ENCODE peak calls at places on chromosomes 16 and 17, in six cellular contexts. One of them, this sample, is unnamed.

GRCh38 chr16:7334801-7335560 is 2.3 kb downstream of the RBFOX1 start:
- DNase-seq in fibroblast of the aortic adventitia: no peak
- DNase-seq in heart right ventricle: no peak
- DNase-seq in stimulated activated CD4-positive, alpha-beta T cell treated with anti-CD3 and anti-CD28 coated beads, TNF-alpha, amount 100 ng/mL, for 1 hour: no peak
- DNase-seq in stimulated activated CD8-positive, alpha-beta memory T cell treated with anti-CD3 and anti-CD28 coated beads, Interleukin-4, amount 100 ng/mL, for 24 hours: no peak
- DNase-seq in brain microvascular endothelial cell: no peak
- DNase-seq in this sample: no peak

GRCh38 chr17:21174186-21174585 is 39.8 kb downstream of the TMEM11 start:
- DNase-seq in fibroblast of the aortic adventitia: no peak
- DNase-seq in heart right ventricle: no peak
- DNase-seq in stimulated activated CD4-positive, alpha-beta T cell treated with anti-CD3 and anti-CD28 coated beads, TNF-alpha, amount 100 ng/mL, for 1 hour: no peak
- DNase-seq in stimulated activated CD8-positive, alpha-beta memory T cell treated with anti-CD3 and anti-CD28 coated beads, Interleukin-4, amount 100 ng/mL, for 24 hours: no peak
- DNase-seq in brain microvascular endothelial cell: no peak
- DNase-seq in this sample: no peak

GRCh38 chr16:2015117-2015946 is 4.3 kb upstream of the NPW start:
- DNase-seq in fibroblast of the aortic adventitia: peak; percentile 65
- DNase-seq in heart right ventricle: no peak
- DNase-seq in stimulated activated CD4-positive, alpha-beta T cell treated with anti-CD3 and anti-CD28 coated beads, TNF-alpha, amount 100 ng/mL, for 1 hour: no peak
- DNase-seq in stimulated activated CD8-positive, alpha-beta memory T cell treated with anti-CD3 and anti-CD28 coated beads, Interleukin-4, amount 100 ng/mL, for 24 hours: no peak
- DNase-seq in brain microvascular endothelial cell: no peak
- DNase-seq in this sample: no peak

GRCh38 chr16:48999034-48999433 is 282.6 kb downstream of the CBLN1 start:
- DNase-seq in fibroblast of the aortic adventitia: no peak
- DNase-seq in heart right ventricle: no peak
- DNase-seq in stimulated activated CD4-positive, alpha-beta T cell treated with anti-CD3 and anti-CD28 coated beads, TNF-alpha, amount 100 ng/mL, for 1 hour: no peak
- DNase-seq in stimulated activated CD8-positive, alpha-beta memory T cell treated with anti-CD3 and anti-CD28 coated beads, Interleukin-4, amount 100 ng/mL, for 24 hours: no peak
- DNase-seq in brain microvascular endothelial cell: no peak
- DNase-seq in this sample: no peak

GRCh38 chr17:70144260-70144846 is 25.0 kb upstream of the KCNJ2 start:
- DNase-seq in fibroblast of the aortic adventitia: peak; percentile 73
- DNase-seq in heart right ventricle: no peak
- DNase-seq in stimulated activated CD4-positive, alpha-beta T cell treated with anti-CD3 and anti-CD28 coated beads, TNF-alpha, amount 100 ng/mL, for 1 hour: no peak
- DNase-seq in stimulated activated CD8-positive, alpha-beta memory T cell treated with anti-CD3 and anti-CD28 coated beads, Interleukin-4, amount 100 ng/mL, for 24 hours: no peak
- DNase-seq in brain microvascular endothelial cell: no peak
- DNase-seq in this sample: peak; percentile 9

GRCh38 chr17:78330570-78331224 is 29.2 kb downstream of the SOCS3 start:
- DNase-seq in fibroblast of the aortic adventitia: no peak
- DNase-seq in heart right ventricle: no peak
- DNase-seq in stimulated activated CD4-positive, alpha-beta T cell treated with anti-CD3 and anti-CD28 coated beads, TNF-alpha, amount 100 ng/mL, for 1 hour: no peak
- DNase-seq in stimulated activated CD8-positive, alpha-beta memory T cell treated with anti-CD3 and anti-CD28 coated beads, Interleukin-4, amount 100 ng/mL, for 24 hours: no peak
- DNase-seq in brain microvascular endothelial cell: no peak
- DNase-seq in this sample: no peak

GRCh38 chr17:18877104-18877503 is 19.2 kb downstream of the PRPSAP2 start:
- DNase-seq in fibroblast of the aortic adventitia: peak; percentile 42
- DNase-seq in heart right ventricle: no peak
- DNase-seq in stimulated activated CD4-positive, alpha-beta T cell treated with anti-CD3 and anti-CD28 coated beads, TNF-alpha, amount 100 ng/mL, for 1 hour: no peak
- DNase-seq in stimulated activated CD8-positive, alpha-beta memory T cell treated with anti-CD3 and anti-CD28 coated beads, Interleukin-4, amount 100 ng/mL, for 24 hours: no peak
- DNase-seq in brain microvascular endothelial cell: peak; percentile 19
- DNase-seq in this sample: peak; percentile 45

GRCh38 chr16:84603115-84603816 is 14.6 kb downstream of the COTL1 start:
- DNase-seq in fibroblast of the aortic adventitia: peak; percentile 98
- DNase-seq in heart right ventricle: peak; percentile 84
- DNase-seq in stimulated activated CD4-positive, alpha-beta T cell treated with anti-CD3 and anti-CD28 coated beads, TNF-alpha, amount 100 ng/mL, for 1 hour: no peak
- DNase-seq in stimulated activated CD8-positive, alpha-beta memory T cell treated with anti-CD3 and anti-CD28 coated beads, Interleukin-4, amount 100 ng/mL, for 24 hours: no peak
- DNase-seq in brain microvascular endothelial cell: peak; percentile 98
- DNase-seq in this sample: peak; percentile 95

GRCh38 chr17:8287651-8288335 is 677 bp upstream of the RANGRF start:
- DNase-seq in fibroblast of the aortic adventitia: no peak
- DNase-seq in heart right ventricle: no peak
- DNase-seq in stimulated activated CD4-positive, alpha-beta T cell treated with anti-CD3 and anti-CD28 coated beads, TNF-alpha, amount 100 ng/mL, for 1 hour: no peak
- DNase-seq in stimulated activated CD8-positive, alpha-beta memory T cell treated with anti-CD3 and anti-CD28 coated beads, Interleukin-4, amount 100 ng/mL, for 24 hours: no peak
- DNase-seq in brain microvascular endothelial cell: no peak
- DNase-seq in this sample: no peak

GRCh38 chr16:73171380-73171779 is 123.5 kb upstream of the ZFHX3 start:
- DNase-seq in fibroblast of the aortic adventitia: no peak
- DNase-seq in heart right ventricle: no peak
- DNase-seq in stimulated activated CD4-positive, alpha-beta T cell treated with anti-CD3 and anti-CD28 coated beads, TNF-alpha, amount 100 ng/mL, for 1 hour: no peak
- DNase-seq in stimulated activated CD8-positive, alpha-beta memory T cell treated with anti-CD3 and anti-CD28 coated beads, Interleukin-4, amount 100 ng/mL, for 24 hours: no peak
- DNase-seq in brain microvascular endothelial cell: no peak
- DNase-seq in this sample: no peak

GRCh38 chr17:61203765-61204164 is 195.9 kb upstream of the TBX2 start:
- DNase-seq in fibroblast of the aortic adventitia: no peak
- DNase-seq in heart right ventricle: no peak
- DNase-seq in stimulated activated CD4-positive, alpha-beta T cell treated with anti-CD3 and anti-CD28 coated beads, TNF-alpha, amount 100 ng/mL, for 1 hour: no peak
- DNase-seq in stimulated activated CD8-positive, alpha-beta memory T cell treated with anti-CD3 and anti-CD28 coated beads, Interleukin-4, amount 100 ng/mL, for 24 hours: no peak
- DNase-seq in brain microvascular endothelial cell: no peak
- DNase-seq in this sample: no peak

GRCh38 chr16:27508476-27508875 is 41.2 kb downstream of the GTF3C1 start:
- DNase-seq in fibroblast of the aortic adventitia: no peak
- DNase-seq in heart right ventricle: no peak
- DNase-seq in stimulated activated CD4-positive, alpha-beta T cell treated with anti-CD3 and anti-CD28 coated beads, TNF-alpha, amount 100 ng/mL, for 1 hour: no peak
- DNase-seq in stimulated activated CD8-positive, alpha-beta memory T cell treated with anti-CD3 and anti-CD28 coated beads, Interleukin-4, amount 100 ng/mL, for 24 hours: no peak
- DNase-seq in brain microvascular endothelial cell: no peak
- DNase-seq in this sample: no peak

GRCh38 chr16:88003316-88003715 is 52.1 kb downstream of the BANP start:
- DNase-seq in fibroblast of the aortic adventitia: no peak
- DNase-seq in heart right ventricle: no peak
- DNase-seq in stimulated activated CD4-positive, alpha-beta T cell treated with anti-CD3 and anti-CD28 coated beads, TNF-alpha, amount 100 ng/mL, for 1 hour: no peak
- DNase-seq in stimulated activated CD8-positive, alpha-beta memory T cell treated with anti-CD3 and anti-CD28 coated beads, Interleukin-4, amount 100 ng/mL, for 24 hours: no peak
- DNase-seq in brain microvascular endothelial cell: no peak
- DNase-seq in this sample: no peak

GRCh38 chr17:57938061-57938502 is 17.1 kb downstream of the CUEDC1 start:
- DNase-seq in fibroblast of the aortic adventitia: no peak
- DNase-seq in heart right ventricle: no peak
- DNase-seq in stimulated activated CD4-positive, alpha-beta T cell treated with anti-CD3 and anti-CD28 coated beads, TNF-alpha, amount 100 ng/mL, for 1 hour: no peak
- DNase-seq in stimulated activated CD8-positive, alpha-beta memory T cell treated with anti-CD3 and anti-CD28 coated beads, Interleukin-4, amount 100 ng/mL, for 24 hours: no peak
- DNase-seq in brain microvascular endothelial cell: no peak
- DNase-seq in this sample: no peak

GRCh38 chr17:54736573-54736972 is 164.1 kb upstream of the TOM1L1 start:
- DNase-seq in fibroblast of the aortic adventitia: no peak
- DNase-seq in heart right ventricle: no peak
- DNase-seq in stimulated activated CD4-positive, alpha-beta T cell treated with anti-CD3 and anti-CD28 coated beads, TNF-alpha, amount 100 ng/mL, for 1 hour: no peak
- DNase-seq in stimulated activated CD8-positive, alpha-beta memory T cell treated with anti-CD3 and anti-CD28 coated beads, Interleukin-4, amount 100 ng/mL, for 24 hours: no peak
- DNase-seq in brain microvascular endothelial cell: no peak
- DNase-seq in this sample: no peak

GRCh38 chr17:73657473-73658116 is 13.3 kb upstream of the SDK2 start:
- DNase-seq in fibroblast of the aortic adventitia: no peak
- DNase-seq in heart right ventricle: peak; percentile 63
- DNase-seq in stimulated activated CD4-positive, alpha-beta T cell treated with anti-CD3 and anti-CD28 coated beads, TNF-alpha, amount 100 ng/mL, for 1 hour: no peak
- DNase-seq in stimulated activated CD8-positive, alpha-beta memory T cell treated with anti-CD3 and anti-CD28 coated beads, Interleukin-4, amount 100 ng/mL, for 24 hours: no peak
- DNase-seq in brain microvascular endothelial cell: no peak
- DNase-seq in this sample: no peak

GRCh38 chr17:42016411-42016831 is 818 bp downstream of the DNAJC7 start:
- DNase-seq in fibroblast of the aortic adventitia: peak; percentile 45
- DNase-seq in heart right ventricle: no peak
- DNase-seq in stimulated activated CD4-positive, alpha-beta T cell treated with anti-CD3 and anti-CD28 coated beads, TNF-alpha, amount 100 ng/mL, for 1 hour: no peak
- DNase-seq in stimulated activated CD8-positive, alpha-beta memory T cell treated with anti-CD3 and anti-CD28 coated beads, Interleukin-4, amount 100 ng/mL, for 24 hours: no peak
- DNase-seq in brain microvascular endothelial cell: no peak
- DNase-seq in this sample: no peak

GRCh38 chr17:50163846-50164696 is 1.7 kb upstream of the SGCA start:
- DNase-seq in fibroblast of the aortic adventitia: no peak
- DNase-seq in heart right ventricle: peak; percentile 65
- DNase-seq in stimulated activated CD4-positive, alpha-beta T cell treated with anti-CD3 and anti-CD28 coated beads, TNF-alpha, amount 100 ng/mL, for 1 hour: no peak
- DNase-seq in stimulated activated CD8-positive, alpha-beta memory T cell treated with anti-CD3 and anti-CD28 coated beads, Interleukin-4, amount 100 ng/mL, for 24 hours: no peak
- DNase-seq in brain microvascular endothelial cell: no peak
- DNase-seq in this sample: no peak

GRCh38 chr16:69406780-69407331 is 17.6 kb upstream of the CYB5B start:
- DNase-seq in fibroblast of the aortic adventitia: no peak
- DNase-seq in heart right ventricle: no peak
- DNase-seq in stimulated activated CD4-positive, alpha-beta T cell treated with anti-CD3 and anti-CD28 coated beads, TNF-alpha, amount 100 ng/mL, for 1 hour: no peak
- DNase-seq in stimulated activated CD8-positive, alpha-beta memory T cell treated with anti-CD3 and anti-CD28 coated beads, Interleukin-4, amount 100 ng/mL, for 24 hours: no peak
- DNase-seq in brain microvascular endothelial cell: no peak
- DNase-seq in this sample: no peak

GRCh38 chr16:84933774-84934571 is 77.4 kb downstream of the ZDHHC7 start:
- DNase-seq in fibroblast of the aortic adventitia: peak; percentile 59
- DNase-seq in heart right ventricle: peak; percentile 86
- DNase-seq in stimulated activated CD4-positive, alpha-beta T cell treated with anti-CD3 and anti-CD28 coated beads, TNF-alpha, amount 100 ng/mL, for 1 hour: no peak
- DNase-seq in stimulated activated CD8-positive, alpha-beta memory T cell treated with anti-CD3 and anti-CD28 coated beads, Interleukin-4, amount 100 ng/mL, for 24 hours: no peak
- DNase-seq in brain microvascular endothelial cell: no peak
- DNase-seq in this sample: peak; percentile 52

GRCh38 chr17:67238976-67239375 is 6.0 kb downstream of the HELZ start:
- DNase-seq in fibroblast of the aortic adventitia: no peak
- DNase-seq in heart right ventricle: no peak
- DNase-seq in stimulated activated CD4-positive, alpha-beta T cell treated with anti-CD3 and anti-CD28 coated beads, TNF-alpha, amount 100 ng/mL, for 1 hour: no peak
- DNase-seq in stimulated activated CD8-positive, alpha-beta memory T cell treated with anti-CD3 and anti-CD28 coated beads, Interleukin-4, amount 100 ng/mL, for 24 hours: no peak
- DNase-seq in brain microvascular endothelial cell: no peak
- DNase-seq in this sample: no peak

GRCh38 chr16:55297910-55298175 is 26.2 kb upstream of the IRX6 start:
- DNase-seq in fibroblast of the aortic adventitia: peak; percentile 8
- DNase-seq in heart right ventricle: no peak
- DNase-seq in stimulated activated CD4-positive, alpha-beta T cell treated with anti-CD3 and anti-CD28 coated beads, TNF-alpha, amount 100 ng/mL, for 1 hour: no peak
- DNase-seq in stimulated activated CD8-positive, alpha-beta memory T cell treated with anti-CD3 and anti-CD28 coated beads, Interleukin-4, amount 100 ng/mL, for 24 hours: no peak
- DNase-seq in brain microvascular endothelial cell: peak; percentile 2
- DNase-seq in this sample: no peak

GRCh38 chr16:4800290-4801041 is 2.0 kb downstream of the ROGDI start:
- DNase-seq in fibroblast of the aortic adventitia: no peak
- DNase-seq in heart right ventricle: peak; percentile 69
- DNase-seq in stimulated activated CD4-positive, alpha-beta T cell treated with anti-CD3 and anti-CD28 coated beads, TNF-alpha, amount 100 ng/mL, for 1 hour: no peak
- DNase-seq in stimulated activated CD8-positive, alpha-beta memory T cell treated with anti-CD3 and anti-CD28 coated beads, Interleukin-4, amount 100 ng/mL, for 24 hours: no peak
- DNase-seq in brain microvascular endothelial cell: no peak
- DNase-seq in this sample: no peak

GRCh38 chr17:7208027-7208571 is 11.5 kb downstream of the DLG4 start:
- DNase-seq in fibroblast of the aortic adventitia: no peak
- DNase-seq in heart right ventricle: no peak
- DNase-seq in stimulated activated CD4-positive, alpha-beta T cell treated with anti-CD3 and anti-CD28 coated beads, TNF-alpha, amount 100 ng/mL, for 1 hour: no peak
- DNase-seq in stimulated activated CD8-positive, alpha-beta memory T cell treated with anti-CD3 and anti-CD28 coated beads, Interleukin-4, amount 100 ng/mL, for 24 hours: no peak
- DNase-seq in brain microvascular endothelial cell: no peak
- DNase-seq in this sample: no peak

GRCh38 chr16:19805459-19806160 is 79.0 kb downstream of the GPRC5B start:
- DNase-seq in fibroblast of the aortic adventitia: no peak
- DNase-seq in heart right ventricle: no peak
- DNase-seq in stimulated activated CD4-positive, alpha-beta T cell treated with anti-CD3 and anti-CD28 coated beads, TNF-alpha, amount 100 ng/mL, for 1 hour: no peak
- DNase-seq in stimulated activated CD8-positive, alpha-beta memory T cell treated with anti-CD3 and anti-CD28 coated beads, Interleukin-4, amount 100 ng/mL, for 24 hours: no peak
- DNase-seq in brain microvascular endothelial cell: no peak
- DNase-seq in this sample: no peak

GRCh38 chr17:49987290-49987585 is 7.8 kb downstream of the DLX3 start:
- DNase-seq in fibroblast of the aortic adventitia: no peak
- DNase-seq in heart right ventricle: no peak
- DNase-seq in stimulated activated CD4-positive, alpha-beta T cell treated with anti-CD3 and anti-CD28 coated beads, TNF-alpha, amount 100 ng/mL, for 1 hour: no peak
- DNase-seq in stimulated activated CD8-positive, alpha-beta memory T cell treated with anti-CD3 and anti-CD28 coated beads, Interleukin-4, amount 100 ng/mL, for 24 hours: no peak
- DNase-seq in brain microvascular endothelial cell: no peak
- DNase-seq in this sample: no peak

GRCh38 chr16:66418165-66418962 is 8.7 kb upstream of the BEAN1 start:
- DNase-seq in fibroblast of the aortic adventitia: no peak
- DNase-seq in heart right ventricle: no peak
- DNase-seq in stimulated activated CD4-positive, alpha-beta T cell treated with anti-CD3 and anti-CD28 coated beads, TNF-alpha, amount 100 ng/mL, for 1 hour: no peak
- DNase-seq in stimulated activated CD8-positive, alpha-beta memory T cell treated with anti-CD3 and anti-CD28 coated beads, Interleukin-4, amount 100 ng/mL, for 24 hours: no peak
- DNase-seq in brain microvascular endothelial cell: no peak
- DNase-seq in this sample: no peak

GRCh38 chr16:28538733-28539596 is at the start of gene NUPR1:
- DNase-seq in fibroblast of the aortic adventitia: peak; percentile 100
- DNase-seq in heart right ventricle: peak; percentile 88
- DNase-seq in stimulated activated CD4-positive, alpha-beta T cell treated with anti-CD3 and anti-CD28 coated beads, TNF-alpha, amount 100 ng/mL, for 1 hour: no peak
- DNase-seq in stimulated activated CD8-positive, alpha-beta memory T cell treated with anti-CD3 and anti-CD28 coated beads, Interleukin-4, amount 100 ng/mL, for 24 hours: no peak
- DNase-seq in brain microvascular endothelial cell: peak; percentile 72
- DNase-seq in this sample: peak; percentile 97

GRCh38 chr16:49592507-49593422 is 219.2 kb downstream of the C16orf78 start:
- DNase-seq in fibroblast of the aortic adventitia: peak; percentile 51
- DNase-seq in heart right ventricle: no peak
- DNase-seq in stimulated activated CD4-positive, alpha-beta T cell treated with anti-CD3 and anti-CD28 coated beads, TNF-alpha, amount 100 ng/mL, for 1 hour: peak; percentile 4
- DNase-seq in stimulated activated CD8-positive, alpha-beta memory T cell treated with anti-CD3 and anti-CD28 coated beads, Interleukin-4, amount 100 ng/mL, for 24 hours: no peak
- DNase-seq in brain microvascular endothelial cell: no peak
- DNase-seq in this sample: peak; percentile 66

GRCh38 chr17:4852504-4853075 is 19.4 kb downstream of the MINK1 start:
- DNase-seq in fibroblast of the aortic adventitia: peak; percentile 64
- DNase-seq in heart right ventricle: no peak
- DNase-seq in stimulated activated CD4-positive, alpha-beta T cell treated with anti-CD3 and anti-CD28 coated beads, TNF-alpha, amount 100 ng/mL, for 1 hour: no peak
- DNase-seq in stimulated activated CD8-positive, alpha-beta memory T cell treated with anti-CD3 and anti-CD28 coated beads, Interleukin-4, amount 100 ng/mL, for 24 hours: no peak
- DNase-seq in brain microvascular endothelial cell: peak; percentile 16
- DNase-seq in this sample: peak; percentile 76

GRCh38 chr17:83105512-83105911 is 26.1 kb downstream of the METRNL start:
- DNase-seq in fibroblast of the aortic adventitia: no peak
- DNase-seq in heart right ventricle: no peak
- DNase-seq in stimulated activated CD4-positive, alpha-beta T cell treated with anti-CD3 and anti-CD28 coated beads, TNF-alpha, amount 100 ng/mL, for 1 hour: no peak
- DNase-seq in stimulated activated CD8-positive, alpha-beta memory T cell treated with anti-CD3 and anti-CD28 coated beads, Interleukin-4, amount 100 ng/mL, for 24 hours: no peak
- DNase-seq in brain microvascular endothelial cell: no peak
- DNase-seq in this sample: no peak

GRCh38 chr17:79777166-79777843 is 643 bp upstream of the CBX2 start:
- DNase-seq in fibroblast of the aortic adventitia: peak; percentile 55
- DNase-seq in heart right ventricle: peak; percentile 78
- DNase-seq in stimulated activated CD4-positive, alpha-beta T cell treated with anti-CD3 and anti-CD28 coated beads, TNF-alpha, amount 100 ng/mL, for 1 hour: no peak
- DNase-seq in stimulated activated CD8-positive, alpha-beta memory T cell treated with anti-CD3 and anti-CD28 coated beads, Interleukin-4, amount 100 ng/mL, for 24 hours: no peak
- DNase-seq in brain microvascular endothelial cell: peak; percentile 9
- DNase-seq in this sample: peak; percentile 53

GRCh38 chr16:70577256-70577698 is 53.7 kb downstream of the SF3B3 start:
- DNase-seq in fibroblast of the aortic adventitia: peak; percentile 43
- DNase-seq in heart right ventricle: no peak
- DNase-seq in stimulated activated CD4-positive, alpha-beta T cell treated with anti-CD3 and anti-CD28 coated beads, TNF-alpha, amount 100 ng/mL, for 1 hour: no peak
- DNase-seq in stimulated activated CD8-positive, alpha-beta memory T cell treated with anti-CD3 and anti-CD28 coated beads, Interleukin-4, amount 100 ng/mL, for 24 hours: no peak
- DNase-seq in brain microvascular endothelial cell: peak; percentile 29
- DNase-seq in this sample: peak; percentile 55

GRCh38 chr16:2705351-2705750 is 14.7 kb downstream of the PRSS27 start:
- DNase-seq in fibroblast of the aortic adventitia: no peak
- DNase-seq in heart right ventricle: peak; percentile 9
- DNase-seq in stimulated activated CD4-positive, alpha-beta T cell treated with anti-CD3 and anti-CD28 coated beads, TNF-alpha, amount 100 ng/mL, for 1 hour: no peak
- DNase-seq in stimulated activated CD8-positive, alpha-beta memory T cell treated with anti-CD3 and anti-CD28 coated beads, Interleukin-4, amount 100 ng/mL, for 24 hours: no peak
- DNase-seq in brain microvascular endothelial cell: no peak
- DNase-seq in this sample: no peak

This sample was measured in hepatic stellate cell.